ENCODE peak calls at places on chromosomes 4 and X, in four cellular contexts. H, T, B and D are unnamed samples.
A peak's percentile ranks its signal among the peaks of the same experiment; 100 is the strongest.

GRCh38 chr4:77582151-77582550 is 23.5 kb upstream of the CXCL13 start:
- DNase-seq in T (no peak), B (no peak), H (no peak), D (no peak)

GRCh38 chr4:112647785-112648184 is 10.8 kb downstream of the LARP7 start:
- DNase-seq in H (no peak), B (no peak), T (no peak), D (no peak)

GRCh38 chr4:6633091-6633906 is 7.2 kb upstream of the MRFAP1 start:
- DNase-seq in B (no peak), T (no peak), H (no peak), D (no peak)

GRCh38 chrX:46209768-46210167 is 335.5 kb downstream of the ZNF674 start:
- DNase-seq in B (no peak), T (no peak), H (no peak), D (no peak)

GRCh38 chrX:152930516-152930915 is 32.6 kb downstream of the ZNF185 start:
- DNase-seq in T (no peak), B (no peak), H (no peak), D (no peak)

GRCh38 chr4:26141916-26142638 is 178.7 kb upstream of the RBPJ start:
- DNase-seq in T (no peak), B (no peak), H (no peak), D (no peak)

GRCh38 chrX:54447461-54447860 is 7.3 kb downstream of the TSR2 start:
- DNase-seq in H (no peak), T (no peak), B (no peak), D (no peak)

GRCh38 chr4:151641983-151642382 is 118.8 kb downstream of the GATB start:
- DNase-seq in H (no peak), T (no peak), B (no peak), D (no peak)

GRCh38 chrX:85503258-85504158 is 124.0 kb upstream of the POF1B start:
- DNase-seq in B (no peak), H (no peak), T (no peak), D (no peak)

GRCh38 chr4:153564630-153565525 is 98.7 kb downstream of the TMEM131L start:
- DNase-seq in B (no peak), T (no peak), H (no peak), D (no peak)

GRCh38 chrX:76454456-76454927 is 27.0 kb downstream of the MAGEE1 start:
- DNase-seq in T (no peak), H (peak; percentile 6), B (no peak), D (peak; percentile 12)

GRCh38 chrX:133948895-133949294 is 36.5 kb downstream of the GPC3 start:
- DNase-seq in T (no peak), H (no peak), B (no peak), D (no peak)

GRCh38 chrX:15849555-15849954 is 5.1 kb downstream of the AP1S2 start:
- DNase-seq in T (no peak), B (peak; percentile 11), H (peak; percentile 33), D (no peak)

GRCh38 chr4:26803462-26803861 is 57.2 kb upstream of the STIM2 start:
- DNase-seq in B (no peak), H (peak; percentile 73), T (no peak), D (no peak)

GRCh38 chr4:77881460-77882295 is 19.0 kb downstream of the MRPL1 start:
- DNase-seq in T (no peak), B (no peak), H (no peak), D (no peak)

GRCh38 chrX:109281478-109282275 is 200.2 kb downstream of the GUCY2F start:
- DNase-seq in B (no peak), T (no peak), H (no peak), D (no peak)

GRCh38 chr4:2714918-2715317 is 41.2 kb downstream of the TNIP2 start:
- DNase-seq in T (no peak), H (no peak), B (no peak), D (no peak)

GRCh38 chr4:182015893-182016292 is 227.3 kb upstream of the TENM3 start:
- DNase-seq in B (no peak), T (no peak), H (no peak), D (no peak)

GRCh38 chr4:119210760-119211159 is 1.8 kb upstream of the USP53 start:
- DNase-seq in B (no peak), H (no peak), T (no peak), D (no peak)

GRCh38 chr4:186700746-186701145 is 22.9 kb downstream of the FAT1 start:
- DNase-seq in T (no peak), H (no peak), B (no peak), D (no peak)

GRCh38 chr4:93000914-93001313 is 697.1 kb downstream of the GRID2 start:
- DNase-seq in H (no peak), T (no peak), B (no peak), D (no peak)

GRCh38 chrX:25015486-25016360 is at the start of gene ARX:
- DNase-seq in B (peak; percentile 91), H (peak; percentile 90), T (no peak), D (peak; percentile 78)
- TF ChIP-seq TEAD4 in B (no peak), H (no peak), T (no peak), D (no peak)

GRCh38 chrX:146881521-146881920 is 67.0 kb upstream of the CXorf51A start:
- DNase-seq in T (no peak), H (no peak), B (no peak), D (no peak)

DNA sequence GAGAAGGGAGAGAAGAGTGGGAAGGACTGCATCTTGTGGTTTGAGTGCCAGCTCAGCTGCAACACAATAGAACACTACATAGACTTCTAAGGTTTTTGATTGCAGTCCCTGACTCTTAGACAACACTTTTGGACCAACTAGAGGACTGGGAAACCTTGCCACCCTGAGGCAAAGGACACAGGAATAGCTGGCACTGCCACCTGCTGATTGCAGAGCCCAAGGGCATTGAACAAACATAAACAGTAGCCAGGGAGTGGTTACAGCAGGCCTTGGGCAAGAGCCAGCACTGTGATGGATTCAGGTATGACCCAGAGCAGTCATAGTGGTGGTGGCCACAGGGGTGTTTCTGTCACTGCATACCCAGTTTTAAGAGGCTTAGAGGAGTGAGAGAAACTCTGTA is 72.5 kb upstream of the CXorf51A start:
- DNase-seq in B (no peak), T (no peak), H (no peak), D (no peak)
- TF ChIP-seq TEAD4 in B (no peak), T (no peak), H (no peak), D (no peak)

GRCh38 chr4:109947918-109948317 is 35.2 kb downstream of the EGF start:
- DNase-seq in H (no peak), B (no peak), T (no peak), D (no peak)

GRCh38 chr4:109945056-109945455 is 32.4 kb downstream of the EGF start:
- DNase-seq in B (peak; percentile 14), T (no peak), H (no peak), D (no peak)

GRCh38 chr4:109946120-109946519 is 33.4 kb downstream of the EGF start:
- DNase-seq in H (no peak), T (no peak), B (no peak), D (no peak)

GRCh38 chr4:109943745-109944144 is 31.1 kb downstream of the EGF start:
- DNase-seq in H (no peak), T (no peak), B (no peak), D (no peak)

GRCh38 chr4:109947457-109947856 is 34.8 kb downstream of the EGF start:
- DNase-seq in T (no peak), B (no peak), H (no peak), D (no peak)
- TF ChIP-seq TEAD4 in T (no peak), B (no peak), H (no peak), D (no peak)

DNA sequence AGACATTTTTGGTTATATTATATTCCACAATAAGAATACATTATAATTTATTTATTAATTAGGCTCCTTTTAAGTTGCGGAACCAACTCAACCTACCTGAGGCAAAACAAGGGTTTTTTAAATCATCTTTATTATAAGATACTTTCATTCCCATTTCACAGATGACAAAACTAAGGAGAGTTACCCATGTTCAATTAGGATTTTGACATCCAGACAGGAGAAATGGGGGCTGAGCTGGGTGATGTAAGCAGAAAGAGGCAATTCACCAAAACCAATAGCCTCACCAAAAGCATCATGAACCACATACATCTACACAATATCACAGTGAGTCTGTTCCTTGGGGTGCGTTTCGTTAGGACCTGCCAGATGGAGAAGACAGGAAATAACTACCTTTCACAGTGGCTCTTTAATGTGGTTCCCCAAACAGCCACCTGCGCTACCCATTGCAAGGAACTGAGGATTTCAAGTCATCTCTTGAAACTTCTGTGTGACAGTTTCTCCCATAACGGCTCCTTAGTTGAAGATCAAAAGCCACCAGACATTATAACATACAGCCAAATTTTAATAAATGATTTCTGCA is 190.5 kb upstream of the LEF1 start:
- DNase-seq in H (no peak), T (no peak), B (no peak), D (no peak)
- TF ChIP-seq TEAD4 in H (no peak), T (no peak), B (no peak), D (no peak)

DNA sequence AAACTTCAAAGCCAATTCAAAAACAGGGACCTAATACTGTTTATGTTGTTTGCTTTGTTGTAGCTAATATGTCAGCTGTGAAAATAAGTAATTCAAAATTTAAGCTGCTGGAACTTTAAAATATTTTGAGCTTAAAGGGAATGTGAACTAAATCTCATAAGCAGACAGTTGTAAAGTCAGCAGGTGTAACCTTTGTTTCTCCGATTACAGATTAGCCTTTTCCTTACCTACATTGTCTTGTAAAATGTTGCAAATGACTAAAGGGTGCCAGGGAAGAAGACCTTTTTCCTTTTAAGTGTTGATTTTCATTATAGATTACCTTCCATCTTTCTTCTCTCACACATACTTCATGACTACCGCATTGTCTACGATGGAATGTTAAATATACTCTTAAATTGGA is 405.1 kb downstream of the KCNIP4 start:
- DNase-seq in H (no peak), T (no peak), B (no peak), D (no peak)
- TF ChIP-seq TEAD4 in H (no peak), T (no peak), B (no peak), D (no peak)

DNA sequence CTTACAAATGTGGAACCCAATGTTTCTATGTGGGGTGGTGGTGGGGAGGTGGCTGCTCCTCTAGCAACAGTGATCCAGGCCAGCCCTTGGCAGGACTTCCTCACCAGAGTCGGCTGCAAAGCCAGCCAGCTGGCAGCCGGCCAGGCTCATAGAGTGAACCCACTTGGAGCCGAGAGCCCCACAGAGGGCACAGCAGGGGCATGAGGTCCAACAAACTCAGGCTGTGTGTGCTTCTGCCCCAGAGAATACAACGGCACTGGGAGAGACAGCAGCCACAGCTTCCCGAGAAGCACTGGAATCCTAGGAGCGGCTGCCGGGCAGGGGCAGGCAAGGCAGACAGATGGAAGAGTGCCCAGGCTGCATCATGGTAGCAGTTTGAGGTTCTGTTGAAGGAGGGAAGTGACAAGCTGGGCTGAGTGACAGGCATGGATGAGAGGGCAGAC is 23.5 kb upstream of the SOWAHD start:
- DNase-seq in T (no peak), H (peak; percentile 35), B (no peak), D (no peak)
- TF ChIP-seq TEAD4 in T (no peak), H (no peak), B (no peak), D (no peak)

GRCh38 chrX:23478561-23478960 is 143.9 kb downstream of the PTCHD1 start:
- DNase-seq in B (no peak), H (no peak), T (no peak), D (no peak)
- TF ChIP-seq TEAD4 in B (no peak), H (no peak), T (no peak), D (no peak)